ENCODE peak calls at places on chromosome 12, in nine cellular contexts. G is HFF-Myc, F is fibroblast of lung, Q is tibial artery, Z is foreskin fibroblast, D is fibroblast of the aortic adventitia, Y is Peyer's patch, C is choroid plexus epithelial cell, A is lower leg skin. O is an unnamed sample.

GRCh38 chr12:112964915-112965314 is 13.4 kb upstream of the OAS2 start:
- DNase-seq in G (no peak), F (no peak), Q (no peak), Z (no peak), D (no peak), Y (no peak), C (no peak), A (no peak), O (no peak)

GRCh38 chr12:29416748-29417147 is 35.8 kb upstream of the ERGIC2 start:
- DNase-seq in G (no peak), F (peak; percentile 3), Q (no peak), Z (no peak), D (no peak), Y (no peak), C (no peak), A (no peak), O (no peak)

GRCh38 chr12:32198555-32198954 is 91.9 kb downstream of the BICD1 start:
- DNase-seq in G (no peak), F (peak; percentile 41), Q (no peak), Z (peak; percentile 64), D (no peak), Y (no peak), C (peak; percentile 35), A (no peak), O (no peak)

GRCh38 chr12:81450920-81451739 is 308.0 kb downstream of the PPFIA2 start:
- DNase-seq in G (peak; percentile 40), F (peak; percentile 76), Q (no peak), Z (peak; percentile 57), D (peak; percentile 72), Y (no peak), C (peak; percentile 88), A (no peak), O (peak; percentile 34)

GRCh38 chr12:27975222-27976136 is 2.9 kb upstream of the PTHLH start:
- DNase-seq in G (no peak), F (peak; percentile 73), Q (no peak), Z (peak; percentile 78), D (peak; percentile 72), Y (no peak), C (peak; percentile 72), A (no peak), O (peak; percentile 77)

GRCh38 chr12:52688481-52688880 is 8.3 kb upstream of the KRT1 start:
- DNase-seq in G (no peak), F (no peak), Q (no peak), Z (no peak), D (no peak), Y (no peak), C (no peak), A (no peak), O (no peak)

GRCh38 chr12:79001404-79001803 is 136.8 kb downstream of the SYT1 start:
- DNase-seq in G (no peak), F (no peak), Q (no peak), Z (no peak), D (no peak), Y (no peak), C (no peak), A (no peak), O (no peak)

GRCh38 chr12:106954462-106955376 is 988 bp upstream of the TMEM263 start:
- DNase-seq in G (no peak), F (peak; percentile 34), Q (peak; percentile 76), Z (peak; percentile 71), D (no peak), Y (peak; percentile 60), C (no peak), A (peak; percentile 29), O (peak; percentile 43)

GRCh38 chr12:115468087-115468510 is 784.1 kb upstream of the TBX3 start:
- DNase-seq in G (no peak), F (peak; percentile 33), Q (no peak), Z (no peak), D (peak; percentile 30), Y (peak; percentile 90), C (peak; percentile 59), A (no peak), O (no peak)

GRCh38 chr12:75479963-75480461 is 543 bp upstream of the GLIPR1 start:
- DNase-seq in G (no peak), F (peak; percentile 92), Q (no peak), Z (peak; percentile 68), D (no peak), Y (no peak), C (peak; percentile 79), A (no peak), O (no peak)
- H3K4me3 ChIP-seq in G (peak overlapping the region; percentile 48), F (peak overlapping the region; percentile 22), Q (peak overlapping the region; percentile 57), Z (peak overlapping the region; percentile 71), D (peak overlapping the region; percentile 80), Y (peak overlapping the region; percentile 49), C (peak overlapping the region; percentile 29), A (no peak overlapping the region), O (no peak overlapping the region)

DNA sequence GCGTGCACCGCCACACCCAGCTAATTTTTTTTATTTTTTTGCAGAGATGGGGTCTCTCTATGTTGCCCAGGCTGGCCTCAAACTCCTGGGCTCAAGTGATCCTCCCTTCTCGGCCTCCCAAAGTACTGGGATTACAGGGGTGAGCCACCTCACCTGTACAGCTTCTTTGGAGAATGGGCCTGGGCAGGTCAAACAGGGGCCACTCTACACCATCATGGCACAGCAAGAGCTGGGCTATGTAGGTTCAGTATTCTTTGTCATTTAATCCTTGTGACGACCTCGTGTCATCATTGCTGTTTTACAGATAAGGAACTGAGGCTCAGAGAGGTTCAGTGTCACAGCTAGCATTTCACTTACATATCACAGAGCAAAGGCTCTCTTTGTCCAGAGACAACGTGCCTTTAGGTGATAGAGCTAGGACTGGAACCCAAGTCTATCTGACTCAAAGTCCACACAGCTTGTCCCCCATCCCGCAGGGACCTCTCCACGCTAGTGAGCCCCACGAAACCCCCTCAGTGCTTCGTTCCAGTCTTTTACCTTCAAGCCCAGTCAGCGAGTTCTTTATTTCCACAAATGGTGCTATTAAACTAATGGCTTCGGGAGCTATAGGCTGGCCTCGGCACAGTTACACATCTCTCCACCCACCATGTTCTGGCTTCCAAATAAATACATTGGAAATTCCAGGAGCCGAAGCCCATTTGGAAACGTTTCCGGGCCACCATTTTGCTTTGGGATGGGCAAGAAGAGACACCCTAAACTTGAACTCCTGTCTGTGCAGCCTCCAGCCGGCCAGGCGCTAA is 701 bp upstream of the MAP1LC3B2 start:
- DNase-seq in G (no peak), F (no peak), Q (no peak), Z (no peak), D (no peak), Y (no peak), C (no peak), A (no peak), O (no peak)
- H3K4me3 ChIP-seq in G (no peak overlapping the region), F (no peak overlapping the region), Q (no peak overlapping the region), Z (no peak overlapping the region), D (no peak overlapping the region), Y (peak overlapping the region; percentile 2), C (no peak overlapping the region), A (no peak overlapping the region), O (no peak overlapping the region)

DNA sequence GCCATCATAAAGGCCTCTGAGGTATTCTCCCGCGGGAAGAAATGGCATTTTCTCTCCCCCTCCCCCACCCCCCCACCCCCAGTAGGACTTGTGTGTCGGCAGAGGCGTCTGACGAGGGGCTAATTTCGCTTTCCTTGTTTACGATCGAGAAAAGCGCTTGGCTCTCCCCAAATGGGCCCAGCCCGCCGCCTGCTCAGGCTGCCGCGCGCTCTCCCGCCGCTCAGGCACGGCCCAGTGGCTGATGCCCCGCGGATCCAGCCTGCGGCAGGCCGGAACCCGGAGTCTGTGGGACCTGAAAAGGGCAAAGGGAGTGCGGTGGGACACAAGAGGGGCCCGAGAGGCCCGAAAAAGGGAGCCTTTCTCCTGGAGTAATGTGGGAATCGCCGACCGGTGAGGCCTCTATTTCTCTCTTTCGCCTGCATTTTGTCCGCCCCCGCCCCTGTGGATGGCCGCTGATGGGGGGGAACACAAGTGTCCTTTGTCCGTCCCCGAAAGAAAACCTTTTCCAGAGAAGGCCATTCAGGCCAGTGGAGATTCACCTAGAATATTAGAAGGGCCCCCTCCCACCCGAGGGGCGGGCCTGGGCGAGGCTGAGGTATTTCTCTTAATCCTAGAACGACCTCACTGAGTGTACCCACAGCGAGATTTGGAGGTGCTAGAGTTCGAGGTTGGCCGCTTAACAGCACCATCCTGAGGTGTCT is 9.0 kb upstream of the HOXC6 start:
- DNase-seq in G (no peak), F (no peak), Q (no peak), Z (no peak), D (no peak), Y (no peak), C (no peak), A (no peak), O (peak; percentile 31)
- H3K4me3 ChIP-seq in G (no peak overlapping the region), F (no peak overlapping the region), Q (peak overlapping the region; percentile 71), Z (no peak overlapping the region), D (no peak overlapping the region), Y (peak overlapping the region; percentile 56), C (no peak overlapping the region), A (no peak overlapping the region), O (no peak overlapping the region)

DNA sequence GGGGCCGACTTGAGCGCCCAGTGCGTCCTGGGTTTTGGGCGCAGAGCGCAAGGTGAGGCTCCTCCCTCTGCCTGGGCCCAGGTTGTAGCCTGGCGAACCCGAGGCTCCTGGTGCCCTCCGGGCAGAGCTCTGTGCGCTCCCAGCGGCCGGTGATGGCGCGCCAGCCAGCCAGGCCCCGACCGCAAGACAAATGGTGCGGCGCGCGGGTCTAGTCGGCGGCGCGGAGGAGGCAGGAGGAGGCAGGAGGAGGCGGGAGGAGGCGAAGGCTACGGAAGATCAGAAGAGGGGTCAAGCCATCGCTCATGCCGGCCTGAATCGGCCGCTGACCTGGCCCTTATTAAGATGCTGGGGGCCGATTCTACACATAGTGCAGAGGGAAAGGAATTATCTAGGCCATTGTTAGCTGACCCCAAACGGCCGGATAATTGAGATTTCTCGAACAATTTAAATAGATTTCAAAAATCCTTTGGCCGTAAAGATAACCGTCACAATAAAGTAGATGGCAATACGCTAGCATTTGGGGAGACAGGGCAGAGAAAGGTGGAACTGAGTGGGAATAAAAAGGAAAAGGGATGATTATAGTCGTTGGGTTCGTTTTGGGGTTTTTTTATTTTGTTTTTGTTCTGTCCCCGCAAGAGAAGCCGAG is 2.8 kb downstream of the TBX5 start:
- DNase-seq in G (no peak), F (no peak), Q (no peak), Z (peak; percentile 86), D (no peak), Y (no peak), C (no peak), A (no peak), O (no peak)
- H3K4me3 ChIP-seq in G (peak overlapping the region; percentile 88), F (peak overlapping the region; percentile 38), Q (no peak overlapping the region), Z (peak overlapping the region; percentile 91), D (no peak overlapping the region), Y (no peak overlapping the region), C (no peak overlapping the region), A (no peak overlapping the region), O (peak overlapping the region; percentile 37)

DNA sequence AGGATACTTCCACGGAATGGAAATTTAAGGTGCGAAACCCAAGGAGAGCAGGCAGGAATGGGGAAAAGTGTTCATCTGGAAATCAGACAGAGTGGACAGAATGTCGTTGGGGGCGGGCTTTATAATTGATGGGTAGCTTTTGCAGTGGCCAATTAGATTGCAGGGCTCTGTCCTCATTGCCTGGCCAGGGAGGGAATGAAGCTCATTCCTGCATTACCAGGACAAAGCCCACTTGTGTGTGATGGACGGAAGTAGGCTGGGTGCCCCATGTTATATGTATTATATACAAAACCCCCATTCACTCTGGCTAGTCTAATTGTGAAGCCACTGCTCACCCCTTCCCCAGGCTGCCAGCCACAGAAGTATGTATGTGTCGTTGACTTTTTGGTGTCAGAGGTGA is 23.6 kb downstream of the ZNF664 start:
- DNase-seq in G (no peak), F (no peak), Q (no peak), Z (no peak), D (no peak), Y (no peak), C (no peak), A (no peak), O (no peak)
- H3K4me3 ChIP-seq in G (no peak overlapping the region), F (no peak overlapping the region), Q (no peak overlapping the region), Z (no peak overlapping the region), D (no peak overlapping the region), Y (no peak overlapping the region), C (no peak overlapping the region), A (no peak overlapping the region), O (no peak overlapping the region)